ENCODE peak calls at places on chromosome 16, in seven cellular contexts. G is HCT116, A is MM.1S, K is PC-3, Y is PC-9, I is GM23338, O is GM23248. H is an unnamed sample. For H3K9me2, the result is how much of the 10 kb centered on the place peaks cover.

GRCh38 chr16:68664297-68664696 is 19.2 kb downstream of the CDH3 start:
- DNase-seq in I (no peak), O (peak), Y (no peak), G (no peak), K (peak), A (no peak), H (no peak)

GRCh38 chr16:72481419-72481818 is 309.5 kb upstream of the PMFBP1 start:
- DNase-seq in K (peak), G (no peak), Y (no peak), A (no peak), I (no peak), O (peak), H (no peak)

GRCh38 chr16:88348377-88349152 is 34.2 kb upstream of the ZNF469 start:
- DNase-seq in K (no peak), O (no peak), G (no peak), I (no peak), Y (no peak), A (no peak), H (no peak)

GRCh38 chr16:30934827-30935557 is 11.6 kb downstream of the FBXL19 start:
- DNase-seq in Y (no peak), O (peak), K (peak), G (no peak), A (peak), I (peak), H (peak)

GRCh38 chr16:88524973-88525662 is 45.1 kb upstream of the ZC3H18 start:
- DNase-seq in Y (no peak), K (no peak), G (no peak), A (no peak), O (no peak), I (no peak), H (no peak)

GRCh38 chr16:14321542-14321941 is 250.4 kb downstream of the MRTFB start:
- DNase-seq in K (no peak), A (no peak), Y (peak), G (no peak), O (no peak), I (peak), H (no peak)

GRCh38 chr16:77596243-77596642 is 126.1 kb upstream of the NUDT7 start:
- DNase-seq in Y (no peak), O (peak), G (no peak), A (no peak), K (no peak), I (no peak), H (no peak)

GRCh38 chr16:89821438-89822187 is 5.2 kb upstream of the FANCA start:
- DNase-seq in I (no peak), O (no peak), A (no peak), Y (no peak), K (no peak), G (no peak), H (no peak)

GRCh38 chr16:84166796-84167695 is 19.8 kb downstream of the TAF1C start:
- DNase-seq in O (no peak), A (no peak), I (peak), Y (no peak), K (no peak), G (no peak), H (no peak)

GRCh38 chr16:13919330-13919682 is 648 bp upstream of the ERCC4 start:
- DNase-seq in I (peak), K (peak), O (peak), A (peak), G (peak), Y (no peak), H (peak)

GRCh38 chr16:53224932-53225533 is 170.2 kb downstream of the CHD9 start:
- DNase-seq in I (no peak), A (peak), O (peak), G (no peak), Y (no peak), K (peak), H (no peak)

GRCh38 chr16:19316846-19317245 is 31.3 kb downstream of the CLEC19A start:
- DNase-seq in A (no peak), K (no peak), Y (no peak), G (no peak), O (no peak), I (peak), H (no peak)

GRCh38 chr16:886084-886543 is 84.7 kb downstream of the LMF1 start:
- DNase-seq in G (no peak), K (no peak), O (no peak), I (peak), A (no peak), Y (no peak), H (peak)

GRCh38 chr16:66309409-66309808 is 57.1 kb upstream of the CDH5 start:
- DNase-seq in O (no peak), A (no peak), Y (no peak), K (no peak), G (no peak), I (no peak), H (no peak)

GRCh38 chr16:3149193-3149530 is 14.3 kb downstream of the ZNF213 start:
- DNase-seq in Y (peak), I (no peak), K (no peak), G (no peak), O (no peak), A (no peak), H (no peak)

GRCh38 chr16:23469814-23470213 is 16.8 kb upstream of the COG7 start:
- DNase-seq in O (peak), A (no peak), G (peak), K (peak), Y (peak), I (no peak), H (no peak)

GRCh38 chr16:87555647-87556046 is 46.7 kb upstream of the JPH3 start:
- DNase-seq in G (no peak), I (no peak), K (no peak), Y (no peak), O (no peak), A (no peak), H (no peak)

GRCh38 chr16:69833357-69833781 is 71.2 kb downstream of the WWP2 start:
- DNase-seq in K (no peak), A (no peak), O (peak), Y (no peak), G (no peak), I (no peak), H (no peak)

GRCh38 chr16:23987443-23987842 is 151.7 kb downstream of the PRKCB start:
- DNase-seq in A (no peak), I (no peak), K (no peak), O (no peak), G (no peak), Y (no peak), H (no peak)

GRCh38 chr16:87198328-87198731 is 118.9 kb downstream of the C16orf95 start:
- DNase-seq in Y (peak), A (no peak), I (peak), O (peak), G (no peak), K (peak), H (no peak)

GRCh38 chr16:86602521-86602920 is 24.2 kb downstream of the FOXL1 start:
- DNase-seq in G (no peak), Y (no peak), O (no peak), K (no peak), A (no peak), I (no peak), H (no peak)

GRCh38 chr16:12437761-12438440 is 365.8 kb downstream of the CPPED1 start:
- DNase-seq in Y (no peak), O (no peak), G (no peak), I (no peak), A (no peak), K (no peak), H (no peak)

GRCh38 chr16:86887416-86887815 is 309.1 kb downstream of the FOXL1 start:
- DNase-seq in I (no peak), G (no peak), Y (no peak), K (no peak), A (no peak), O (no peak), H (no peak)

GRCh38 chr16:50208460-50208931 is 55.4 kb downstream of the TENT4B start:
- DNase-seq in K (peak), O (peak), Y (no peak), G (no peak), I (no peak), A (no peak), H (no peak)

GRCh38 chr16:87392823-87393679 is 915 bp downstream of the MAP1LC3B start:
- DNase-seq in I (peak), K (peak), Y (peak), A (peak), G (no peak), O (peak), H (peak)

GRCh38 chr16:68564367-68564985 is 25.4 kb downstream of the ZFP90 start:
- DNase-seq in O (peak), G (no peak), I (peak), Y (no peak), K (no peak), A (no peak), H (no peak)

GRCh38 chr16:85019659-85020245 is 7.8 kb upstream of the KIAA0513 start:
- DNase-seq in I (no peak), O (peak), A (peak), G (no peak), K (no peak), Y (no peak), H (no peak)

GRCh38 chr16:46715769-46716305 is 26.4 kb downstream of the ORC6 start:
- DNase-seq in I (no peak), K (no peak), G (no peak), A (no peak), O (no peak), Y (no peak), H (no peak)

GRCh38 chr16:29230671-29231091 is 175.8 kb downstream of the NPIPB11 start:
- DNase-seq in A (no peak), I (peak), O (peak), Y (no peak), K (no peak), G (no peak), H (no peak)

GRCh38 chr16:89063768-89064320 is 29.8 kb upstream of the ACSF3 start:
- DNase-seq in O (no peak), I (no peak), G (no peak), Y (no peak), K (no peak), A (no peak), H (no peak)

GRCh38 chr16:30805370-30806169 is 18.6 kb upstream of the ZNF629 start:
- DNase-seq in K (peak), Y (peak), O (peak), I (peak), G (peak), A (peak), H (peak)

GRCh38 chr16:27982184-27982583 is 81.3 kb downstream of the GSG1L start:
- DNase-seq in Y (no peak), K (no peak), O (no peak), G (peak), I (no peak), A (no peak), H (no peak)

GRCh38 chr16:48537275-48537674 is 72.7 kb downstream of the N4BP1 start:
- DNase-seq in I (no peak), O (no peak), G (no peak), A (no peak), K (no peak), Y (no peak), H (no peak)

GRCh38 chr16:48540222-48540900 is 69.6 kb downstream of the N4BP1 start:
- DNase-seq in Y (no peak), G (no peak), I (no peak), O (no peak), K (no peak), A (no peak), H (no peak)

GRCh38 chr16:48539485-48540221 is 70.3 kb downstream of the N4BP1 start:
- DNase-seq in K (no peak), Y (no peak), G (no peak), O (no peak), I (no peak), A (no peak), H (no peak)

GRCh38 chr16:48537909-48538745 is 71.9 kb downstream of the N4BP1 start:
- DNase-seq in G (no peak), O (no peak), K (no peak), A (no peak), Y (no peak), I (no peak), H (peak)

GRCh38 chr16:48538746-48539484 is 71.1 kb downstream of the N4BP1 start:
- DNase-seq in G (no peak), O (no peak), I (peak), A (no peak), K (no peak), Y (no peak), H (no peak)
- H3K4me3 ChIP-seq in G (no peak), O (no peak), I (no peak), A (no peak), K (no peak), Y (no peak), H (no peak)

DNA sequence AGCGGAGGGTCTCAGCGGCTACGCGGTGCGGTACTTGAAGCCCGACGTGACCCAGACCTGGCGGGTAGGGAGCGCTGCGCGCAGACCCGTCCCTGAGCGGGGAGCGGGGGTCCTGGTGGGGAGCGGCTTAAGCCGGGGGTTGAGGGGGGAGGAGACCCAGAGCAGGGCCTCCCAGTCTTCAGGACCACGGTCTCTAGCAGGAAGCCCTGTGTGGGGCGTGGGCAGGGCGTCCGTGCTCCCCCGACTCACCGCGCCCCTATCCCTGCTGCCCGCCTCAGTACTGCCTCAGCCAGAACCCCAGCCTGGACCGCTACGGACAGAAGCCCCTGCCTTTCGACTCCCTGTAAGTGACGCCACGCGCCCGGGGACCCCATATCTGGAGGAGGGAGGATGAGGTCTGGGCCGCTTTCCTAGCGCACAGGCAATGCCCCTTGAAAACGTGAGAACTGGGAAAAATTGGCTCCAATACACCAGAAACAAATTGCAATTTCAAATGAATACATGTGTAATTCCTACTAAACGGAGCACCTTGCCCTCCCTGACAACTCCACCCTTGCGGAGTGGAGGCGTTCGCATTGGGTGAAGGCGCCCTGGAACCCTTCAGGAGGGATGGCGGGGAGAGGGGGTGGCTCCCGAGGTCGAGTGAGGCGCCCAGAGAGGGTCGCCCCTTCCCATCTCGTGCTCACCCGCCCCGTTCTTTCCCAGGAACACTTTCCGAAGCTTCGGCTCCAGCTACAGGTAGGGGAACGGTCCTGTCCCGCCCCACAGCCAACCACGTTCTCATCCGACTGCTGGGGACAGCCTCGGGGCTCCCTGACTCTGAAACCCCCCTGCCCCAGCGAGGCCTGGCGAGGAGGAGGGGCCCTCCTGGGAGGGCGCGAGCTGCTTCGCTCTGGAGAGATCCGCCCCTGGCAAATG is 14.5 kb upstream of the CNGB1 start:
- DNase-seq in I (peak), Y (no peak), G (no peak), A (no peak), K (no peak), O (no peak), H (peak)
- TF ChIP-seq EZH2 in I (peak), Y (no peak), G (no peak), A (no peak), K (no peak), O (peak), H (no peak)

GRCh38 chr16:54879681-54880080 is 51.0 kb upstream of the IRX5 start:
- DNase-seq in O (peak), G (no peak), A (no peak), K (no peak), Y (no peak), I (no peak), H (no peak)
- H3K9me2 ChIP-seq in O (under half), G (under half), A (under half), K (under half), Y (under half), I (under half), H (under half)

DNA sequence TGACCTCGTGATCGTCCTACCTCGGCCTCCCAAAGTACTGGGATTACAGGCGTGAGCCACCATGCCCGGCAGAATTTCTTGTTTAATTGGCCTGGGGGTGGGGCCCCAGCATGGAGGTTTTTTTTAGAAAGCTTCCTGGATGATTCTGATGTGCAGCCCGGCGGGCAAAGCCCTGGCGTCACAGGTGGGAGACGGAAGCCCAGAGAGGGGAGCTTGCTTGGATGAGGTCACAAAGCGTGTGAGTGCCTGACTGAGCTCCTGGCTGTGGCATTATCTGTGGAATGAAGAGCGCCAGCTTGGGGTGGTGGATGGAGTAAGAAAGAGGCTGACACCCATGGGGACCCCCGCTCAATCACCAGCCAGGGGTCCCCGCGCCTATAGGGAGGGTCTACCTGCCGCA is 4.1 kb downstream of the VASN start:
- DNase-seq in O (peak), I (no peak), Y (peak), K (no peak), A (no peak), G (no peak), H (no peak)
- H3K4me3 ChIP-seq in O (peak), I (no peak), Y (no peak), K (no peak), A (no peak), G (no peak), H (no peak)

GRCh38 chr16:15886078-15886477 is 2.3 kb downstream of the CEP20 start:
- DNase-seq in Y (no peak), I (no peak), O (no peak), K (no peak), G (no peak), A (no peak), H (no peak)

GRCh38 chr16:15887283-15887682 is 1.1 kb downstream of the CEP20 start:
- DNase-seq in A (no peak), K (no peak), G (no peak), Y (no peak), O (peak), I (no peak), H (no peak)

GRCh38 chr16:15885560-15886001 is 2.8 kb downstream of the CEP20 start:
- DNase-seq in Y (no peak), K (no peak), I (no peak), A (no peak), G (no peak), O (peak), H (no peak)

GRCh38 chr16:15891508-15891907 is 3.1 kb upstream of the CEP20 start:
- DNase-seq in K (no peak), Y (no peak), G (no peak), I (no peak), A (no peak), O (no peak), H (no peak)

GRCh38 chr16:15888072-15888976 is at the start of gene CEP20:
- DNase-seq in K (peak), O (peak), A (peak), I (peak), Y (peak), G (peak), H (peak)
- TF ChIP-seq EZH2 in K (no peak), O (no peak), A (no peak), I (no peak), Y (no peak), G (no peak), H (no peak)

H was measured in hepatocyte.